ENCODE peak calls at places on chromosomes 7 and 10, in four cellular contexts. H, C, G and E are unnamed samples.

GRCh38 chr10:124323145-124323725 is 95.5 kb downstream of the OAT start:
- DNase-seq in H (no peak), C (no peak), G (no peak), E (no peak)

GRCh38 chr7:107597953-107598352 is 17.9 kb downstream of the BCAP29 start:
- DNase-seq in H (no peak), C (no peak), G (no peak), E (no peak)

GRCh38 chr7:78043159-78043558 is 244.6 kb downstream of the PHTF2 start:
- DNase-seq in H (no peak), C (no peak), G (no peak), E (no peak)

GRCh38 chr10:86724445-86724844 is 32.0 kb upstream of the BMPR1A start:
- DNase-seq in H (no peak), C (no peak), G (no peak), E (no peak)

GRCh38 chr10:31770307-31770902 is 158.2 kb downstream of the ARHGAP12 start:
- DNase-seq in H (no peak), C (no peak), G (peak; percentile 63), E (peak; percentile 53)

GRCh38 chr10:63391812-63392211 is 74.0 kb downstream of the JMJD1C start:
- DNase-seq in H (no peak), C (no peak), G (no peak), E (no peak)

GRCh38 chr10:98446121-98446655 is 547 bp downstream of the HPS1 start:
- DNase-seq in H (peak; percentile 21), C (no peak), G (no peak), E (peak; percentile 36)

GRCh38 chr7:22452142-22452763 is 47.7 kb downstream of the STEAP1B start:
- DNase-seq in H (no peak), C (no peak), G (peak; percentile 85), E (peak; percentile 31)

GRCh38 chr10:124657806-124658205 is 86.4 kb downstream of the FAM53B start:
- DNase-seq in H (peak; percentile 29), C (peak; percentile 40), G (no peak), E (no peak)

GRCh38 chr10:129426670-129427069 is 40.4 kb upstream of the MGMT start:
- DNase-seq in H (no peak), C (no peak), G (no peak), E (no peak)

GRCh38 chr10:124266468-124267230 is 152.1 kb downstream of the OAT start:
- DNase-seq in H (no peak), C (no peak), G (no peak), E (no peak)

GRCh38 chr7:45389073-45389872 is 184.9 kb upstream of the ADCY1 start:
- DNase-seq in H (no peak), C (no peak), G (no peak), E (no peak)

GRCh38 chr10:59812541-59813122 is 59.4 kb upstream of the MRLN start:
- DNase-seq in H (no peak), C (no peak), G (no peak), E (no peak)

GRCh38 chr7:135121868-135122267 is 26.0 kb upstream of the TMEM140 start:
- DNase-seq in H (no peak), C (no peak), G (no peak), E (no peak)

GRCh38 chr10:125482108-125482507 is 200.9 kb downstream of the TEX36 start:
- DNase-seq in H (no peak), C (no peak), G (no peak), E (no peak)

GRCh38 chr7:87220734-87221215 is 1.2 kb upstream of the TMEM243 start:
- DNase-seq in H (no peak), C (no peak), G (no peak), E (no peak)

GRCh38 chr7:54987772-54988171 is 31.0 kb upstream of the EGFR start:
- DNase-seq in H (no peak), C (no peak), G (no peak), E (no peak)

GRCh38 chr10:86651631-86652331 is 2.6 kb upstream of the OPN4 start:
- DNase-seq in H (no peak), C (no peak), G (no peak), E (no peak)

GRCh38 chr7:2055956-2056355 is 176.8 kb downstream of the MAD1L1 start:
- DNase-seq in H (no peak), C (no peak), G (no peak), E (no peak)

GRCh38 chr7:45151131-45151684 is 6.4 kb upstream of the RAMP3 start:
- DNase-seq in H (no peak), C (no peak), G (no peak), E (no peak)

GRCh38 chr10:99224766-99225165 is 10.9 kb downstream of the HPSE2 start:
- DNase-seq in H (no peak), C (no peak), G (no peak), E (no peak)

GRCh38 chr10:128180843-128181242 is 54.6 kb upstream of the MKI67 start:
- DNase-seq in H (no peak), C (no peak), G (no peak), E (no peak)

GRCh38 chr10:80501913-80502521 is 35.7 kb upstream of the SH2D4B start:
- DNase-seq in H (no peak), C (no peak), G (no peak), E (peak; percentile 72)

GRCh38 chr7:150986556-150986955 is 4.3 kb upstream of the NOS3 start:
- DNase-seq in H (no peak), C (no peak), G (no peak), E (no peak)

GRCh38 chr7:105678811-105679495 is 97.7 kb upstream of the EFCAB10 start:
- DNase-seq in H (peak; percentile 50), C (no peak), G (peak; percentile 50), E (no peak)

GRCh38 chr7:129343099-129343700 is 91.0 kb upstream of the STRIP2 start:
- DNase-seq in H (peak; percentile 75), C (no peak), G (peak; percentile 62), E (peak; percentile 57)

GRCh38 chr10:62842983-62843382 is 26.8 kb upstream of the EGR2 start:
- DNase-seq in H (no peak), C (no peak), G (no peak), E (no peak)

GRCh38 chr7:69599879-69600764 is 1.8 kb downstream of the AUTS2 start:
- DNase-seq in H (no peak), C (no peak), G (no peak), E (peak; percentile 10)

GRCh38 chr7:37916017-37916672 is 472 bp downstream of the SFRP4 start:
- DNase-seq in H (no peak), C (no peak), G (no peak), E (peak; percentile 73)

GRCh38 chr7:44517175-44517574 is 24.0 kb downstream of the NPC1L1 start:
- DNase-seq in H (no peak), C (no peak), G (no peak), E (no peak)

GRCh38 chr7:126398285-126398684 is 854.5 kb downstream of the GRM8 start:
- DNase-seq in H (no peak), C (no peak), G (no peak), E (no peak)

GRCh38 chr10:4316166-4316810 is 509.7 kb upstream of the AKR1E2 start:
- DNase-seq in H (peak; percentile 89), C (no peak), G (no peak), E (no peak)

GRCh38 chr10:50367732-50368131 is 116.4 kb upstream of the ASAH2 start:
- DNase-seq in H (peak; percentile 54), C (no peak), G (peak; percentile 60), E (peak; percentile 35)

GRCh38 chr7:155973451-155973997 is 161.3 kb upstream of the SHH start:
- DNase-seq in H (no peak), C (no peak), G (no peak), E (no peak)

GRCh38 chr7:14806886-14807285 is 95.7 kb downstream of the DGKB start:
- DNase-seq in H (peak; percentile 3), C (no peak), G (no peak), E (no peak)
- TF ChIP-seq ELK1 in H (no peak), C (no peak), G (no peak), E (no peak)

GRCh38 chr7:70775570-70776156 is 356.3 kb upstream of the GALNT17 start:
- DNase-seq in H (no peak), C (peak; percentile 40), G (no peak), E (peak; percentile 6)
- TF ChIP-seq ELK1 in H (no peak), C (no peak), G (no peak), E (no peak)

GRCh38 chr7:816751-817671 is 15.3 kb upstream of the SUN1 start:
- DNase-seq in H (no peak), C (no peak), G (peak; percentile 59), E (peak; percentile 29)
- TF ChIP-seq ELK1 in H (no peak), C (no peak), G (no peak), E (no peak)

GRCh38 chr10:96238889-96239624 is 32.3 kb downstream of the BLNK start:
- DNase-seq in H (no peak), C (no peak), G (no peak), E (no peak)

GRCh38 chr10:96235326-96236089 is 35.9 kb downstream of the BLNK start:
- DNase-seq in H (no peak), C (no peak), G (no peak), E (no peak)

GRCh38 chr10:96233959-96234358 is 37.4 kb downstream of the BLNK start:
- DNase-seq in H (no peak), C (no peak), G (no peak), E (no peak)

GRCh38 chr10:96236876-96237275 is 34.5 kb downstream of the BLNK start:
- DNase-seq in H (no peak), C (no peak), G (no peak), E (no peak)

GRCh38 chr10:96236090-96236478 is 35.3 kb downstream of the BLNK start:
- DNase-seq in H (no peak), C (no peak), G (no peak), E (no peak)
- TF ChIP-seq ELK1 in H (no peak), C (no peak), G (no peak), E (no peak)

GRCh38 chr10:17438583-17438982 is 15.8 kb downstream of the ST8SIA6 start:
- DNase-seq in H (no peak), C (no peak), G (no peak), E (no peak)
- TF ChIP-seq ELK1 in H (no peak), C (no peak), G (no peak), E (no peak)

DNA sequence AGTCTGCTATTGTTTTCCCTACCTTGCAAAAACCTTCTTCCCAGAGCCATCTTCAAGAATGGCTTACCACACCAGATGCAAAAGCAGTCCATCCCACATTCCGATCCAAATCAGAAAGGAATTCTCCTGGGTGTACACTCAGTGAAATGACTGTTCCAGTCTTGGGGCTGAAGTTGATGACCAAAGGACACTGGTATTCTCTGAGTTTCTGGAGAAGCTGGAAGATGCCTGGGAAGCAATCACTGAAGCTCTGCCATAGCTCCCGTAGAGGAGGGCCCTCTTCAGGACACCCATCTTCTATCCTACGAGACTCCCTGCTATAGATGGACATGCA is 155.7 kb downstream of the LCOR start:
- DNase-seq in H (peak; percentile 59), C (no peak), G (no peak), E (no peak)
- TF ChIP-seq ELK1 in H (no peak), C (no peak), G (no peak), E (no peak)